ENCODE peak calls at places on chromosomes 12 and 14, in ten cellular contexts. P, H, U, B, Q, Z, W, G, C and F are unnamed samples.
A peak's percentile ranks its signal among the peaks of the same experiment; 100 is the strongest.

GRCh38 chr14:51849095-51849494 is 11.3 kb upstream of the GNG2 start:
- DNase-seq in P (peak; percentile 42), H (no peak), U (no peak), B (no peak), Q (no peak), Z (no peak), W (no peak), G (no peak), C (no peak), F (no peak)

GRCh38 chr12:22350817-22351371 is 16.4 kb upstream of the ST8SIA1 start:
- DNase-seq in P (no peak), H (no peak), U (no peak), B (no peak), Q (no peak), Z (no peak), W (no peak), G (no peak), C (no peak), F (no peak)

GRCh38 chr14:31389947-31390346 is 30.4 kb downstream of the HEATR5A start:
- DNase-seq in P (no peak), H (no peak), U (no peak), B (no peak), Q (no peak), Z (no peak), W (no peak), G (no peak), C (no peak), F (no peak)

GRCh38 chr12:3071107-3071506 is 6.1 kb upstream of the TSPAN9 start:
- DNase-seq in P (no peak), H (no peak), U (no peak), B (no peak), Q (no peak), Z (no peak), W (no peak), G (no peak), C (no peak), F (no peak)

GRCh38 chr12:71591601-71592000 is 72.0 kb downstream of the ZFC3H1 start:
- DNase-seq in P (no peak), H (no peak), U (no peak), B (no peak), Q (no peak), Z (no peak), W (no peak), G (no peak), C (no peak), F (no peak)

GRCh38 chr12:102567031-102567985 is 86.9 kb upstream of the IGF1 start:
- DNase-seq in P (no peak), H (no peak), U (no peak), B (no peak), Q (no peak), Z (no peak), W (peak; percentile 74), G (no peak), C (no peak), F (no peak)

GRCh38 chr14:55084648-55085441 is 33.4 kb downstream of the MAPK1IP1L start:
- DNase-seq in P (no peak), H (no peak), U (no peak), B (no peak), Q (no peak), Z (no peak), W (no peak), G (no peak), C (no peak), F (no peak)

GRCh38 chr14:94638961-94639817 is 27.0 kb downstream of the SERPINA3 start:
- DNase-seq in P (no peak), H (no peak), U (no peak), B (no peak), Q (no peak), Z (no peak), W (no peak), G (no peak), C (no peak), F (no peak)

GRCh38 chr12:91126516-91126915 is 15.2 kb upstream of the LUM start:
- DNase-seq in P (no peak), H (no peak), U (no peak), B (no peak), Q (no peak), Z (no peak), W (no peak), G (no peak), C (no peak), F (no peak)

GRCh38 chr14:90624732-90625444 is 191.3 kb downstream of the TTC7B start:
- DNase-seq in P (no peak), H (no peak), U (no peak), B (no peak), Q (no peak), Z (no peak), W (no peak), G (no peak), C (no peak), F (no peak)

GRCh38 chr12:49367381-49368239 is at the start of gene SPATS2:
- DNase-seq in P (peak; percentile 46), H (no peak), U (peak; percentile 96), B (no peak), Q (no peak), Z (peak; percentile 96), W (peak; percentile 65), G (peak; percentile 97), C (no peak), F (peak; percentile 38)

GRCh38 chr14:96901227-96901626 is 104.0 kb downstream of the VRK1 start:
- DNase-seq in P (no peak), H (peak; percentile 29), U (no peak), B (no peak), Q (no peak), Z (no peak), W (no peak), G (no peak), C (no peak), F (no peak)

GRCh38 chr14:101188571-101188915 is 285.0 kb upstream of the RTL1 start:
- DNase-seq in P (no peak), H (no peak), U (no peak), B (no peak), Q (no peak), Z (no peak), W (no peak), G (no peak), C (no peak), F (no peak)

GRCh38 chr14:65156568-65157366 is 54.5 kb upstream of the MAX start:
- DNase-seq in P (no peak), H (peak; percentile 52), U (peak; percentile 40), B (peak; percentile 40), Q (no peak), Z (no peak), W (peak; percentile 84), G (peak; percentile 45), C (no peak), F (peak; percentile 26)

GRCh38 chr12:89889051-89889450 is 180.4 kb upstream of the ATP2B1 start:
- DNase-seq in P (no peak), H (no peak), U (no peak), B (no peak), Q (no peak), Z (no peak), W (peak; percentile 41), G (no peak), C (no peak), F (no peak)

GRCh38 chr12:51910691-51911090 is 3.4 kb downstream of the ACVRL1 start:
- DNase-seq in P (no peak), H (no peak), U (peak; percentile 13), B (no peak), Q (no peak), Z (no peak), W (no peak), G (peak; percentile 48), C (no peak), F (no peak)

GRCh38 chr14:52369305-52369781 is 55.2 kb downstream of the PTGER2 start:
- DNase-seq in P (no peak), H (no peak), U (peak; percentile 38), B (no peak), Q (no peak), Z (no peak), W (peak; percentile 62), G (peak; percentile 33), C (no peak), F (no peak)

GRCh38 chr12:81962126-81962856 is 203.1 kb upstream of the PPFIA2 start:
- DNase-seq in P (no peak), H (no peak), U (no peak), B (no peak), Q (no peak), Z (no peak), W (no peak), G (no peak), C (no peak), F (no peak)

GRCh38 chr14:21748869-21749303 is 75.3 kb upstream of the OR4E1 start:
- DNase-seq in P (peak; percentile 61), H (no peak), U (no peak), B (peak; percentile 18), Q (peak; percentile 65), Z (peak; percentile 5), W (peak; percentile 52), G (no peak), C (no peak), F (peak; percentile 68)

GRCh38 chr14:68088463-68088862 is 268.9 kb downstream of the RAD51B start:
- DNase-seq in P (no peak), H (no peak), U (no peak), B (no peak), Q (no peak), Z (no peak), W (no peak), G (no peak), C (no peak), F (no peak)

GRCh38 chr12:22759769-22760674 is 135.1 kb downstream of the ETNK1 start:
- DNase-seq in P (no peak), H (no peak), U (no peak), B (no peak), Q (no peak), Z (no peak), W (peak; percentile 5), G (no peak), C (no peak), F (no peak)

GRCh38 chr14:73452341-73453191 is 5.8 kb downstream of the NUMB start:
- DNase-seq in P (peak; percentile 52), H (no peak), U (no peak), B (peak; percentile 20), Q (no peak), Z (no peak), W (peak; percentile 81), G (no peak), C (no peak), F (no peak)

GRCh38 chr12:57360468-57360867 is 70.4 kb downstream of the R3HDM2 start:
- DNase-seq in P (no peak), H (no peak), U (no peak), B (no peak), Q (no peak), Z (no peak), W (no peak), G (no peak), C (no peak), F (no peak)

GRCh38 chr14:36520601-36521525 is 831 bp upstream of the NKX2-1 start:
- DNase-seq in P (no peak), H (no peak), U (no peak), B (no peak), Q (peak; percentile 68), Z (peak; percentile 24), W (peak; percentile 62), G (peak; percentile 37), C (no peak), F (no peak)

GRCh38 chr12:94297876-94298520 is 149.6 kb downstream of the PLXNC1 start:
- DNase-seq in P (no peak), H (no peak), U (no peak), B (no peak), Q (no peak), Z (no peak), W (no peak), G (no peak), C (no peak), F (no peak)

GRCh38 chr12:79737875-79738718 is 47.3 kb upstream of the PAWR start:
- DNase-seq in P (peak; percentile 72), H (peak; percentile 6), U (no peak), B (peak; percentile 68), Q (peak; percentile 42), Z (peak; percentile 54), W (peak; percentile 84), G (no peak), C (no peak), F (peak; percentile 53)

GRCh38 chr14:101687756-101688546 is 73.6 kb upstream of the PPP2R5C start:
- DNase-seq in P (no peak), H (no peak), U (no peak), B (no peak), Q (no peak), Z (no peak), W (no peak), G (no peak), C (no peak), F (no peak)

GRCh38 chr14:98606816-98607215 is 665.2 kb downstream of the BCL11B start:
- DNase-seq in P (no peak), H (no peak), U (no peak), B (no peak), Q (no peak), Z (no peak), W (no peak), G (no peak), C (no peak), F (no peak)